ENCODE peak calls at places on chromosome 1, in five cellular contexts. One of them, this sample, is unnamed.

GRCh38 chr1:15073799-15074308 is 79.7 kb upstream of the TMEM51 start:
- DNase-seq in BJ: no peak
- DNase-seq in transverse colon: no peak
- DNase-seq in psoas muscle: no peak
- DNase-seq in astrocyte of the spinal cord: no peak
- DNase-seq in this sample: no peak

GRCh38 chr1:91817506-91817905 is 68.4 kb downstream of the TGFBR3 start:
- DNase-seq in BJ: no peak
- DNase-seq in transverse colon: no peak
- DNase-seq in psoas muscle: no peak
- DNase-seq in astrocyte of the spinal cord: no peak
- DNase-seq in this sample: no peak

GRCh38 chr1:93817819-93818569 is 61.0 kb downstream of the DNTTIP2 start:
- DNase-seq in BJ: no peak
- DNase-seq in transverse colon: no peak
- DNase-seq in psoas muscle: no peak
- DNase-seq in astrocyte of the spinal cord: no peak
- DNase-seq in this sample: no peak

GRCh38 chr1:197744979-197745378 is 30.3 kb downstream of the DENND1B start:
- DNase-seq in BJ: no peak
- DNase-seq in transverse colon: no peak
- DNase-seq in psoas muscle: no peak
- DNase-seq in astrocyte of the spinal cord: no peak
- DNase-seq in this sample: no peak

GRCh38 chr1:29506678-29507225 is 270.4 kb downstream of the PTPRU start:
- DNase-seq in BJ: no peak
- DNase-seq in transverse colon: no peak
- DNase-seq in psoas muscle: no peak
- DNase-seq in astrocyte of the spinal cord: no peak
- DNase-seq in this sample: no peak

GRCh38 chr1:209630383-209631219 is 21.6 kb downstream of the LAMB3 start:
- DNase-seq in BJ: no peak
- DNase-seq in transverse colon: no peak
- DNase-seq in psoas muscle: no peak
- DNase-seq in astrocyte of the spinal cord: no peak
- DNase-seq in this sample: no peak

GRCh38 chr1:15736035-15736665 is at the start of gene SLC25A34:
- DNase-seq in BJ: no peak
- DNase-seq in transverse colon: peak; percentile 93
- DNase-seq in psoas muscle: peak; percentile 86
- DNase-seq in astrocyte of the spinal cord: no peak
- DNase-seq in this sample: no peak

GRCh38 chr1:212401042-212401441 is 13.6 kb downstream of the PACC1 start:
- DNase-seq in BJ: no peak
- DNase-seq in transverse colon: no peak
- DNase-seq in psoas muscle: no peak
- DNase-seq in astrocyte of the spinal cord: no peak
- DNase-seq in this sample: no peak

GRCh38 chr1:33140153-33141149 is 41.4 kb downstream of the TRIM62 start:
- DNase-seq in BJ: no peak
- DNase-seq in transverse colon: no peak
- DNase-seq in psoas muscle: no peak
- DNase-seq in astrocyte of the spinal cord: no peak
- DNase-seq in this sample: peak; percentile 73

GRCh38 chr1:247942624-247943023 is 6.0 kb upstream of the OR2L8 start:
- DNase-seq in BJ: no peak
- DNase-seq in transverse colon: no peak
- DNase-seq in psoas muscle: no peak
- DNase-seq in astrocyte of the spinal cord: no peak
- DNase-seq in this sample: no peak

GRCh38 chr1:231460614-231461013 is 38.5 kb upstream of the EGLN1 start:
- DNase-seq in BJ: no peak
- DNase-seq in transverse colon: peak; percentile 11
- DNase-seq in psoas muscle: no peak
- DNase-seq in astrocyte of the spinal cord: peak; percentile 49
- DNase-seq in this sample: peak; percentile 24

GRCh38 chr1:208154040-208154439 is 90.1 kb downstream of the PLXNA2 start:
- DNase-seq in BJ: no peak
- DNase-seq in transverse colon: peak; percentile 75
- DNase-seq in psoas muscle: no peak
- DNase-seq in astrocyte of the spinal cord: no peak
- DNase-seq in this sample: no peak

GRCh38 chr1:118223426-118223825 is 38.4 kb upstream of the SPAG17 start:
- DNase-seq in BJ: no peak
- DNase-seq in transverse colon: no peak
- DNase-seq in psoas muscle: no peak
- DNase-seq in astrocyte of the spinal cord: no peak
- DNase-seq in this sample: peak; percentile 47

GRCh38 chr1:157995575-157996169 is 2.2 kb downstream of the KIRREL1 start:
- DNase-seq in BJ: no peak
- DNase-seq in transverse colon: no peak
- DNase-seq in psoas muscle: no peak
- DNase-seq in astrocyte of the spinal cord: no peak
- DNase-seq in this sample: no peak

GRCh38 chr1:237164406-237165352 is 122.7 kb downstream of the RYR2 start:
- DNase-seq in BJ: no peak
- DNase-seq in transverse colon: no peak
- DNase-seq in psoas muscle: no peak
- DNase-seq in astrocyte of the spinal cord: no peak
- DNase-seq in this sample: no peak

GRCh38 chr1:78081980-78082860 is 36.5 kb downstream of the GIPC2 start:
- DNase-seq in BJ: no peak
- DNase-seq in transverse colon: no peak
- DNase-seq in psoas muscle: no peak
- DNase-seq in astrocyte of the spinal cord: peak; percentile 28
- DNase-seq in this sample: peak; percentile 45

GRCh38 chr1:25245809-25246599 is 1.2 kb downstream of the RSRP1 start:
- DNase-seq in BJ: no peak
- DNase-seq in transverse colon: peak; percentile 48
- DNase-seq in psoas muscle: no peak
- DNase-seq in astrocyte of the spinal cord: peak; percentile 20
- DNase-seq in this sample: peak; percentile 58

GRCh38 chr1:107920578-107920977 is 44.4 kb downstream of the VAV3 start:
- DNase-seq in BJ: no peak
- DNase-seq in transverse colon: no peak
- DNase-seq in psoas muscle: no peak
- DNase-seq in astrocyte of the spinal cord: no peak
- DNase-seq in this sample: no peak

GRCh38 chr1:173400387-173400995 is 76.6 kb upstream of the PRDX6 start:
- DNase-seq in BJ: no peak
- DNase-seq in transverse colon: no peak
- DNase-seq in psoas muscle: no peak
- DNase-seq in astrocyte of the spinal cord: no peak
- DNase-seq in this sample: no peak

GRCh38 chr1:98659879-98660278 is 1.6 kb upstream of the SNX7 start:
- DNase-seq in BJ: no peak
- DNase-seq in transverse colon: no peak
- DNase-seq in psoas muscle: no peak
- DNase-seq in astrocyte of the spinal cord: no peak
- DNase-seq in this sample: no peak

GRCh38 chr1:98662354-98662665 is 789 bp downstream of the SNX7 start:
- DNase-seq in BJ: no peak
- DNase-seq in transverse colon: no peak
- DNase-seq in psoas muscle: no peak
- DNase-seq in astrocyte of the spinal cord: no peak
- DNase-seq in this sample: no peak

GRCh38 chr1:98661544-98662353 is at the start of gene SNX7:
- DNase-seq in BJ: no peak
- DNase-seq in transverse colon: peak; percentile 89
- DNase-seq in psoas muscle: peak; percentile 85
- DNase-seq in astrocyte of the spinal cord: peak; percentile 79
- DNase-seq in this sample: peak; percentile 75

DNA sequence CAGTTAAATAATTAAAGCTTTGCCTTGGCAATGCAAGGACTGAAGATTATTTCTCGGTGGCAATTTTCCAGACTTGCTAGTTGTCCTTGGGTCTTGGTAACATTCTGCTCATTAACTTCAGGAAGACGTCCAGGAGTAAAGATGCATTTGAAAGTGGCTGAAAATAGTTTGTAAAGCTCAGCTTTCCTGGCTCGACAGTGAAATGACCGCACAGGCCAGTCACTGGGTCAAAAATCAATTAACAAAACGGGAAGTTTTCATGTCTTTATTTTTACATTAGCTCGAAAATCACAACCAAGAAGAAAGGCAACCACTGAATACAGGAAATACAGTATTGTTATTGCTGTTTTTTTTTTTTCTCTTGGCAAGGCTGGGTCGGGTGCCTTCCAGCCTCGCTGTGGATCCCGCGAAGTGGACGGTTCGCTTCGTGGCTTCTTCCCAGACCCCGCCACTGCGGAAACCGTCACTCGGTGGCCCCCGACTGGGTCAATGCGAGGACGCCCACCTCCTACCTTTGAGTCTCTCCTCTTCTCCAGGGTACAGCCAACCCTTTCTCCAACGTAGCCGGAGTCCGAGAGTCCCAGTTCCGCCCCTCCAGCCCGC is 479 bp upstream of the SNX7 start:
- DNase-seq in BJ: no peak
- DNase-seq in transverse colon: no peak
- DNase-seq in psoas muscle: no peak
- DNase-seq in astrocyte of the spinal cord: peak; percentile 31
- DNase-seq in this sample: peak; percentile 19
- H3K4me3 ChIP-seq in BJ: peak overlapping the region; percentile 83
- H3K4me3 ChIP-seq in transverse colon: peak overlapping the region; percentile 77
- H3K4me3 ChIP-seq in psoas muscle: peak overlapping the region; percentile 67
- H3K4me3 ChIP-seq in astrocyte of the spinal cord: peak overlapping the region; percentile 79
- H3K4me3 ChIP-seq in this sample: peak overlapping the region; percentile 82

DNA sequence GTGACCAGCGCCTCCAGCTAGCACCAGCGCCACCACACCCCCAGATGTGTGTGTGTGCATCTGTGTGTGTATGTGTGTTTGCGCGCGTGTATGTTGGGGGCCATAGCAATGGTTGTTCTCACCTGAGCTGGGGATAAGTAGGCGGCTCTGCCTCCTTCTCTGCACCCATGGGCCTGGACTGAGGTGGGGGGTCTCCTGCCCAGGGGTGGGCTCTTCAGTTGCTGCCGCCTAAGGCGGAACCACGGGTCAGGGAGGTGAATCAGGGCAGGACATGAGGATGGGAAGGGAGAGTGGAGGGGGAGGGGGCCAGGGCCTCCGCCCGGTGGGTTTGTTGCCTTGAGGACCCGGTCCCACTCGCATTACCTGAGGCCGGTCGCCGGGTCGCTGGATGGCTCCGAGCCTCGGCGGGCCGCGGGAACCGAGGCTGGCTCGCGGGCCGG is 270 bp downstream of the HPCAL4 start:
- DNase-seq in BJ: no peak
- DNase-seq in transverse colon: no peak
- DNase-seq in psoas muscle: no peak
- DNase-seq in astrocyte of the spinal cord: no peak
- DNase-seq in this sample: no peak
- H3K4me3 ChIP-seq in BJ: no peak overlapping the region
- H3K4me3 ChIP-seq in transverse colon: peak overlapping the region; percentile 13
- H3K4me3 ChIP-seq in psoas muscle: peak overlapping the region; percentile 53
- H3K4me3 ChIP-seq in astrocyte of the spinal cord: no peak overlapping the region
- H3K4me3 ChIP-seq in this sample: no peak overlapping the region

DNA sequence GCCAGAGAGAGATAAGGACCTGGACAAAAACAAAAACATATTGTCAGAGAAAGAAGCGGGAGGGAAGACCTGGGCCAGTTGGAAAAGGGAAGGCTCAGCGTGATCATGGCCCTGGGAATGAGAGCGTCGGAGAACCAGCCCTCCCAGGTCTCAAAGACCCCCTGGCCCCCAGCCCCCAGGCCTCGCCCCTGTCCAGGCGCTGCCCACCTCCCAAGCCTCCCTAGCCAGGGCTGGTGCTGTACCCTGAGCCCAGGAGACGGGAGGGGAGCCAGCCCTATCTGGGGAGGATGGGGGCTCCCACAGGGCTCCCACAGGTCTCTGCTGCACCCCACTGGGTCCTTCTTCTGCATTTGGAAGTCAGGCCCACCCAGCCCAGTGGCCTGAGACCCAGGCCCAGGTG is 15.1 kb downstream of the CHD5 start:
- DNase-seq in BJ: no peak
- DNase-seq in transverse colon: no peak
- DNase-seq in psoas muscle: no peak
- DNase-seq in astrocyte of the spinal cord: no peak
- DNase-seq in this sample: no peak
- H3K4me3 ChIP-seq in BJ: no peak overlapping the region
- H3K4me3 ChIP-seq in transverse colon: no peak overlapping the region
- H3K4me3 ChIP-seq in psoas muscle: no peak overlapping the region
- H3K4me3 ChIP-seq in astrocyte of the spinal cord: no peak overlapping the region
- H3K4me3 ChIP-seq in this sample: no peak overlapping the region

DNA sequence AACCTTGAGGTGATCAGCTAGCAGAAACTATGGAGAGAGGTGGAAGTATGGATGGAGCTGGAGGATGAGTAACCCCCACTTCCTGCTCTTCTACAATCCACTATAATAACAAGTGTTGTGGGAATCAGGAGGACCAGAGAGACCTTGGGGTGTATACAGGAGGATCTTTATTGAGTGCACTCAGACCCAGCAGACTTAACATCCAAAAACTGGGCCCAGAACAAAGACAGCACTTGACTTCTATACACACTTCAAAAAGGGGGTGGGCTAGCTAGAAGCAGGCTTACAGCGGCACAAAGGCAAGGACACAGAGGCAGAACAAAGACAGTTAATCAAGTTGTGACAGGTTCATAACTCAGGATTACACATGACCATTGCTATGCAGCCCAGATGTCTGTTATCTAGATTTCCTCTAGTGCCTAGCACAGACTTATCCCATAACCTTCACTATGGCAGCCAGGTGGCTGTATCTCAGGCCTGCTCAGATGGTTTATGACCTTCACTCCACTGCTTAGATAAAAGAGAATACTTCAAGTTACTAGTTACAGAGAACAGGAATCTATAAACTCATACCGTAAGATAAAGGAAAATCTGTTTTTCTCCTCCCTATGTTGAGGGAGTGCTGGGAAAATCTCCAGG is 36.1 kb upstream of the PADI2 start:
- DNase-seq in BJ: no peak
- DNase-seq in transverse colon: no peak
- DNase-seq in psoas muscle: no peak
- DNase-seq in astrocyte of the spinal cord: no peak
- DNase-seq in this sample: peak; percentile 8
- H3K4me3 ChIP-seq in BJ: no peak overlapping the region
- H3K4me3 ChIP-seq in transverse colon: no peak overlapping the region
- H3K4me3 ChIP-seq in psoas muscle: no peak overlapping the region
- H3K4me3 ChIP-seq in astrocyte of the spinal cord: no peak overlapping the region
- H3K4me3 ChIP-seq in this sample: no peak overlapping the region

This sample was measured in choroid plexus epithelial cell.